ENCODE peak calls at places on chromosomes 13 and 19, in four cellular contexts. K, H, Q and S are unnamed samples. For H3K4me1, the result is how much of the 10 kb centered on the place peaks cover.

GRCh38 chr19:2416321-2417097 is 10.9 kb downstream of the TIMM13 start:
- DNase-seq in K (no peak), H (no peak), Q (no peak), S (no peak)

GRCh38 chr13:40576369-40576768 is 90.1 kb downstream of the FOXO1 start:
- DNase-seq in K (no peak), H (no peak), Q (no peak), S (no peak)

GRCh38 chr13:105627270-105627669 is 908.2 kb downstream of the EFNB2 start:
- DNase-seq in K (no peak), H (no peak), Q (no peak), S (no peak)

GRCh38 chr19:1042689-1043511 is 3.0 kb downstream of the ABCA7 start:
- DNase-seq in K (no peak), H (peak), Q (peak), S (no peak)

GRCh38 chr19:1285737-1286360 is at the start of gene EFNA2:
- DNase-seq in K (no peak), H (no peak), Q (no peak), S (no peak)

GRCh38 chr19:29843180-29844051 is 31.6 kb downstream of the CCNE1 start:
- DNase-seq in K (peak), H (peak), Q (peak), S (peak)

GRCh38 chr13:52084971-52085370 is 43.9 kb downstream of the NEK5 start:
- DNase-seq in K (no peak), H (no peak), Q (no peak), S (no peak)

GRCh38 chr13:94415484-94415883 is 64.0 kb downstream of the DCT start:
- DNase-seq in K (no peak), H (no peak), Q (no peak), S (no peak)

GRCh38 chr13:20938302-20938701 is 35.8 kb upstream of the XPO4 start:
- DNase-seq in K (no peak), H (no peak), Q (no peak), S (no peak)

GRCh38 chr13:74839656-74840055 is 642.3 kb downstream of the TBC1D4 start:
- DNase-seq in K (no peak), H (no peak), Q (no peak), S (no peak)

GRCh38 chr19:17757125-17757524 is 5.8 kb downstream of the FCHO1 start:
- DNase-seq in K (peak), H (no peak), Q (no peak), S (no peak)

GRCh38 chr13:21579754-21580316 is 24.1 kb downstream of the MICU2 start:
- DNase-seq in K (no peak), H (no peak), Q (no peak), S (no peak)

GRCh38 chr13:47250141-47250540 is 353.3 kb upstream of the HTR2A start:
- DNase-seq in K (no peak), H (no peak), Q (no peak), S (no peak)

GRCh38 chr19:15149704-15150103 is 42.5 kb downstream of the SYDE1 start:
- DNase-seq in K (no peak), H (no peak), Q (peak), S (no peak)

GRCh38 chr13:46586766-46587509 is 34.0 kb downstream of the LRCH1 start:
- DNase-seq in K (no peak), H (no peak), Q (no peak), S (no peak)

GRCh38 chr19:33472696-33473624 is 48.6 kb downstream of the PEPD start:
- DNase-seq in K (no peak), H (peak), Q (peak), S (peak)

GRCh38 chr19:4064073-4064550 is 2.6 kb downstream of the ZBTB7A start:
- DNase-seq in K (peak), H (no peak), Q (peak), S (no peak)

GRCh38 chr13:85287528-85287927 is 511.7 kb downstream of the SLITRK6 start:
- DNase-seq in K (no peak), H (no peak), Q (no peak), S (no peak)

GRCh38 chr19:50494186-50495019 is 16.6 kb downstream of the JOSD2 start:
- DNase-seq in K (no peak), H (peak), Q (no peak), S (peak)

GRCh38 chr13:60584976-60585375 is 188.0 kb downstream of the TDRD3 start:
- DNase-seq in K (peak), H (no peak), Q (peak), S (no peak)

GRCh38 chr13:108281941-108282340 is 12.4 kb downstream of the TNFSF13B start:
- DNase-seq in K (no peak), H (no peak), Q (no peak), S (no peak)

GRCh38 chr19:21143846-21144245 is 2.0 kb downstream of the ZNF431 start:
- DNase-seq in K (no peak), H (no peak), Q (no peak), S (no peak)

DNA sequence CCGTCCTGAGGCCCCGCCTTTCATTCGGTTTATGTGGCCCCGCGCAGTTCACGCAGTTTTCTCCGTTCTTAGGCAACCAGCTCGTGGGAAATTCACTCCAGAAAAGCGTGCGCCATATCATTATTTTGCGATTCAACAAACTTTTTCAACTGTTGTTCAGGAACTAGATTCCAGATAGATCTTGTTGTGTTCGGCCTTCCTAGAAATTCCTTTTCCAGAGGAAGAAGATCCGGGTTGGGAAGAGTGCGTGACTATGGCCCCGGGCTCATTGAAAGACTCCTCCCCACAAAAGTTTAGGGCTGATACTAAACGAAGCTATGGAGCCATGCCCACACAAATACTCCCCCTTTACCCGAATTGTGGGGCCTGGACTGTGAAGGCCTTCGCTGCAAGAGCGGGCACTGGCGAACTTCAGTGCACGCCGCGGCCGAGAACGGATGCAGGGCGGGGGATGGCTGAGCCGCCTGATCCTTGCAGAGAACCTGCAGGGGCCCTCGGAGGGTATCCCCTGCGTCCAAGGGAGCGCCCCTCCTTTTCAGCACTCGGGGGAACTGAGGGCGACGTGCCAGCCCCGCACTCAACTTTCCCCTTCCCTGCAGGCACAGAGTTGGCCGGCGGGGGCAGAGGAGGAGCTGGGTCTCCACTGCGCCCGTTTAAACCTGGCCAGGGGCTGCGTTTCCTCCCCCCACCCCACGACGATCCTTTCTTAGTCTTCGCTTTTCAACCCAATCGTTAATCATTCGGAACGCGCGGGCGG is 904 bp upstream of the SOX1 start:
- DNase-seq in K (no peak), H (peak), Q (peak), S (no peak)
- H3K4me1 ChIP-seq in K (under half), H (under half), Q (under half), S (under half)

DNA sequence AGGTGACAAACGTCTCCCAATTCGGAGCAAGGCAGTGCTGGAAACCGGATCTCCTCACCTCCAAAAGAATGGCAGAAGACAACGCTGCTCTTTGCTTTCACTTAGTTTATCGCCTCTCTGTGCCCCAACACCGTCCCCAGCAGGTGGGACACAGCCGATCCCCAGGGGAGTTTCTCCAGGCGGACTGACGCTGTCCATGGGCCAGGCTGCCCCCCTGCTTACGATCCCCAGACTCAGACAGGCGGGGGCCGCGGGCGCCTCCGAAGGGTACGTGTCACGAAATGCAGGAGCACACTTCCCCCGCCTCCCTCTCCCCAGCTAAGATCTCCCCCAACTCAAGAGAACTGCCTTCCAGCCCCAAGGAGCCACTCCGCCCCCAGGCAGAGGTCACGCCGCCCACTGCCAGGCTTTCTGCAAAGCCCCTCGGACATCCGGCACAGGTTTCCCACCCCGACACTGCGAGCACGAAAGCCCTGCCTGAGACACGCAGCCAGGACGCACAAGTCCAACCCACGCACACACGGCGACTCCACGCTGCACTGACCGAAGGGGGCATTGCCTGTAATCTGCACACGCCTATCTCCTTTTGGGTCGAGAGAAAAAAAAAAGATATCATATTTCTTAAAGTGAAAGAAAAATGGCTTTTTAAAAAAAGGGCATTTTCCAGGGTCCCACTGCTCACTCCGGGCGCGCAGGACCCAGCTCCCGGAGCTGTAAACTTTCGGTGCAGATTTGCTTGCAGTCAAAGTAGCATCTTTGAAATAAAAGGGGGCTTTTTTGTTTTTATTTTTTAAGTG is 1.9 kb downstream of the SPRY2 start:
- DNase-seq in K (peak), H (peak), Q (peak), S (peak)
- TF ChIP-seq CTCF in K (no peak), H (no peak), Q (no peak), S (peak)

GRCh38 chr19:38265213-38265861 is 964 bp downstream of the SPINT2 start:
- DNase-seq in K (no peak), H (no peak), Q (peak), S (peak)

GRCh38 chr19:38264486-38265212 is at the start of gene SPINT2:
- DNase-seq in K (peak), H (peak), Q (peak), S (no peak)

GRCh38 chr19:38267780-38268430 is 3.5 kb downstream of the SPINT2 start:
- DNase-seq in K (no peak), H (no peak), Q (no peak), S (peak)

GRCh38 chr19:38266981-38267597 is 2.7 kb downstream of the SPINT2 start:
- DNase-seq in K (no peak), H (no peak), Q (no peak), S (no peak)

GRCh38 chr19:38266070-38266469 is 1.7 kb downstream of the SPINT2 start:
- DNase-seq in K (no peak), H (no peak), Q (no peak), S (no peak)
- H3K4me1 ChIP-seq in K (under half), H (half or more), Q (under half), S (under half)

DNA sequence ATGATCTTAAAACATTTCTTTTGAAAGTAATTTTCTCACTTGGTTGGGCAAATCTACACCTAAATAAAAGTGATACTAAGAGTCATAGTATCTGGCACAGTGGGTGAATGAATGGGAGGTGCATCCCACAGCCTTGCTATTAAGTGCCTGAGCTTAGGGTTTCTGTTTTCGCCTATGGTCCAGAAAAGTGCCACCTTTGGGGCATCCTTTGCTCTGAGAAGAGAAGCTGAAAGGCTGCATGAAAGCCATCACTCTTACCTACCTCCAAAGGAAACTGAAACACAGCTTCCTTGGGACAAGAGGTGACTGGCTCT is 55.6 kb upstream of the AKAP11 start:
- DNase-seq in K (no peak), H (no peak), Q (no peak), S (no peak)
- TF ChIP-seq CTCF in K (no peak), H (no peak), Q (no peak), S (no peak)